ENCODE peak calls at places on chromosomes 12 and 14, in seven cellular contexts. L, D, K, U, J, C and G are unnamed samples. For H3K27me3, the result is how much of the 10 kb centered on the place peaks cover.

GRCh38 chr14:84021433-84021832 is 1508.5 kb upstream of the FLRT2 start:
- DNase-seq in U (no peak), J (no peak), K (no peak), D (no peak), C (no peak), L (no peak), G (no peak)

GRCh38 chr12:114269153-114269552 is 136.8 kb downstream of the TBX5 start:
- DNase-seq in D (no peak), U (no peak), C (no peak), L (no peak), K (no peak), J (no peak), G (no peak)

GRCh38 chr12:75585309-75585708 is 73.9 kb upstream of the KRR1 start:
- DNase-seq in K (peak), D (no peak), J (no peak), U (no peak), L (no peak), C (no peak), G (peak)

GRCh38 chr14:21071225-21072041 is 1.3 kb downstream of the ARHGEF40 start:
- DNase-seq in U (peak), L (peak), J (peak), D (peak), C (peak), K (no peak), G (peak)

GRCh38 chr12:130973906-130974305 is 20.2 kb downstream of the ADGRD1 start:
- DNase-seq in C (no peak), J (no peak), L (no peak), U (no peak), K (no peak), D (no peak), G (no peak)

GRCh38 chr12:130504110-130504835 is 166.6 kb downstream of the PIWIL1 start:
- DNase-seq in K (no peak), C (no peak), L (no peak), J (no peak), U (no peak), D (no peak), G (peak)

GRCh38 chr14:95993768-95994592 is 45.2 kb upstream of the C14orf132 start:
- DNase-seq in D (peak), U (no peak), C (no peak), L (peak), K (peak), J (no peak), G (no peak)

GRCh38 chr14:101716956-101717662 is 44.4 kb upstream of the PPP2R5C start:
- DNase-seq in L (no peak), C (no peak), D (no peak), U (peak), J (no peak), K (no peak), G (no peak)

GRCh38 chr14:59055439-59056045 is 132.9 kb upstream of the DAAM1 start:
- DNase-seq in D (peak), C (no peak), K (peak), J (no peak), U (no peak), L (no peak), G (no peak)

GRCh38 chr14:85852900-85853299 is 323.0 kb downstream of the FLRT2 start:
- DNase-seq in C (no peak), J (no peak), K (no peak), D (no peak), L (no peak), U (no peak), G (no peak)

GRCh38 chr14:50320279-50320678 is 8.2 kb downstream of the DMAC2L start:
- DNase-seq in D (no peak), J (no peak), U (no peak), K (no peak), L (no peak), C (no peak), G (peak)

GRCh38 chr14:89365071-89365801 is 51.8 kb downstream of the FOXN3 start:
- DNase-seq in U (peak), K (no peak), C (no peak), D (peak), J (no peak), L (peak), G (no peak)

GRCh38 chr14:65287264-65288131 is 125.0 kb upstream of the FUT8 start:
- DNase-seq in U (peak), D (no peak), C (no peak), L (peak), J (no peak), K (no peak), G (no peak)

GRCh38 chr14:36508418-36509051 is 11.5 kb downstream of the NKX2-1 start:
- DNase-seq in D (no peak), C (no peak), K (no peak), L (no peak), J (no peak), U (no peak), G (no peak)

GRCh38 chr14:36507847-36508417 is 12.1 kb downstream of the NKX2-1 start:
- DNase-seq in D (no peak), J (no peak), C (no peak), U (no peak), K (no peak), L (no peak), G (no peak)

GRCh38 chr14:36505892-36506731 is 13.9 kb downstream of the NKX2-1 start:
- DNase-seq in L (no peak), K (no peak), J (no peak), D (no peak), U (no peak), C (no peak), G (no peak)

GRCh38 chr14:36505193-36505815 is 14.7 kb downstream of the NKX2-1 start:
- DNase-seq in D (no peak), C (no peak), L (no peak), J (no peak), K (no peak), U (no peak), G (no peak)

GRCh38 chr14:36506732-36507614 is 13.1 kb downstream of the NKX2-1 start:
- DNase-seq in J (no peak), K (no peak), U (no peak), D (no peak), L (no peak), C (no peak), G (no peak)
- H3K27me3 ChIP-seq in J (half or more), K (under half), U (under half), D (half or more), L (under half), C (half or more), G (half or more)

DNA sequence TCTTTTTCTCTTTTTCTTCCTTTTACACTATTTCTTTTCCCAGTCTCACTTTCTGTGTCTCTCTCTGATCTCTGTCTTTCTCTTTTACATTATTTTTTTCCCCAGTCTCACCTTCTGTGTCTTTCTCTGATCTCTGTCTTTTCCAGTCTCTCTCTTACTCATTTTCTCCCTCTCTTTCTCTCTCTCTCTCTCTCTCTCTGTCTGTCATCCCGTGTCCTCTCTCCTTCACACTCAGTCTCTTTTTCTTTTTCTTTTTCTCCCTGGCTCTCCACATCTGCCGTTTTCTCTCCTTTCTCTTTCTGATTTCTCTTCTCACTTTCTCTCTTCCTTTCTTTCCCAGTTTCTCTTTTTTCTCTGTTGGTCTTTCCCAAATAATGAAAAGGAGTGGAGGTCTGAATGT is 22.3 kb downstream of the DHRS4L2 start:
- DNase-seq in C (no peak), J (no peak), K (no peak), D (no peak), U (no peak), L (no peak), G (no peak)
- H3K4me3 ChIP-seq in C (no peak), J (no peak), K (no peak), D (no peak), U (no peak), L (no peak), G (no peak)

DNA sequence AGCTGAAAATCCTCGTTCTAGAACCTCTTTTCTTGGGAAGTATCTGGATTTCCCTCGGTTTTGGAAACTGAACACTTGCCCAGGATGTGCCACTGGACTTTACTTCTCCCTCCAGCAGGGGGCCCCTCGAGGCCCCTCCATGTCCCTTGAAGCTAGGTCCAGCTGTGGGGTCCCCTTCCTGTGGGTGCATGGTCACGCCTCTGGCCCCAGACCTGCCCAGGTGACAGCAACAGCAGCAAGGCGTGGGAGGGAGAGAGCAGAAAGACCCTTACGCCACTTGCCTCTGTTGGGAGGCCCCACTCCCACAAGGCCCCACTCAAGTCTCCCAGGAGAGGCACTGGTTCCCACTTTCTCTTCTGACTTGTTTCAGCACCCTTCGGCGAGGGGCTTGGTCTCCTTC is 3.1 kb downstream of the SLC25A29 start:
- DNase-seq in K (no peak), C (no peak), D (no peak), L (no peak), U (no peak), J (no peak), G (no peak)
- H3K27ac ChIP-seq in K (no peak), C (no peak), D (no peak), L (no peak), U (no peak), J (no peak), G (no peak)

GRCh38 chr12:108964391-108965166 is 56.3 kb downstream of the SVOP start:
- DNase-seq in J (no peak), D (no peak), K (no peak), C (no peak), U (no peak), L (no peak), G (no peak)

GRCh38 chr12:108962256-108962655 is 58.6 kb downstream of the SVOP start:
- DNase-seq in J (no peak), K (no peak), C (no peak), L (no peak), D (no peak), U (no peak), G (no peak)

GRCh38 chr12:108955225-108955835 is 65.5 kb downstream of the SVOP start:
- DNase-seq in J (peak), L (no peak), C (peak), U (no peak), D (peak), K (no peak), G (peak)

DNA sequence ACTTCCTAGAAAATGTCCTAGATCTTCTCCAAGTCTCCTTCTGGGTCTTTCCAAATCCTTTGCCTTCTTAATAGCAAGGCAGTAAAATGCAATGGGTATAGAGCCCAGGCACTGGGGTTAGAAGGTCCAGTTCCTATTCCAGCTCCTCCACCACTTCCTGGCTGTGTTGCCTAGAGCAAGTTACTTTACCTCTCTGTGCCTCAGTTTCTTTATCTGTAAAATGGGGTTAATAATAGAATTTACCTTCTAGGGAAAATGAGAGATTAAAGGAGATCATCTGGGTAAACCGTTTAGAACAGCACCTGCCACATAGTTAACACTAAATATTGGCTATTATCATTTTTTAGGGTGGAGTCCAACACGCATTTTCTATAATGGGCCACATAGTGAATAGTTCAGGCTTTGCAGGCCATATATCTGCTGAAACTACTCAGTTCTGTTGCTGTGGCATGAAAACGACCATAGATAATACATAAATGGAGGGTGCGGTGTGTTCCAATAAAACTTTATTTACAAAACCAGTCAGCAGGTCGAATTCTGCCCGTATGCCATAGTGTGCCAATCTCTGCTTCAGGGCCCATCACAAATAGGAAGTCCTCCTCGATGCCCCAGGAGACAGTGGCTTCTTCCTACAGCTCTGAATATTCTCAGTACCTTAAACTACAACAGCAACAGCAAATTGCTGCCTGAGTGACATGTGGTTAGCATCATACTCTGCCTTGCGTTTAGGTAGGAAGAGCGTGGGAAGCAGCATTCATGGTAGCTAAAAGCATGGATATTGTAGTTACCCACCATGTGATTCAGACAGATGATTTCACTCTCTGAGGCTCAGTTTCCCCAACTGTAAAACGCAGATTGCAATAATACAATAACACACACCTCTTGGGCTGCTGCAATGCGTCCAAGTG is 60.9 kb downstream of the SVOP start:
- DNase-seq in D (no peak), C (no peak), L (no peak), U (no peak), J (no peak), K (no peak), G (no peak)
- H3K27me3 ChIP-seq in D (under half), C (under half), L (under half), U (under half), J (under half), K (under half), G (under half)

GRCh38 chr14:103820908-103821307 is 26.5 kb downstream of the PPP1R13B start:
- DNase-seq in D (no peak), U (no peak), C (no peak), J (no peak), K (no peak), L (no peak), G (no peak)

GRCh38 chr14:103818422-103818821 is 29.0 kb downstream of the PPP1R13B start:
- DNase-seq in C (no peak), D (no peak), K (no peak), L (no peak), J (no peak), U (no peak), G (no peak)

GRCh38 chr14:103820382-103820781 is 27.0 kb downstream of the PPP1R13B start:
- DNase-seq in K (no peak), J (no peak), U (no peak), L (no peak), C (no peak), D (no peak), G (no peak)

GRCh38 chr14:103818870-103819269 is 28.5 kb downstream of the PPP1R13B start:
- DNase-seq in K (no peak), D (no peak), U (no peak), J (no peak), L (no peak), C (no peak), G (no peak)

GRCh38 chr14:103819503-103820307 is 27.7 kb downstream of the PPP1R13B start:
- DNase-seq in D (peak), C (peak), L (no peak), U (no peak), K (no peak), J (no peak), G (no peak)
- H3K4me3 ChIP-seq in D (peak), C (no peak), L (no peak), U (no peak), K (no peak), J (peak), G (no peak)

GRCh38 chr12:24840046-24840800 is 108.7 kb downstream of the BCAT1 start:
- DNase-seq in J (no peak), C (no peak), K (no peak), D (no peak), U (no peak), L (no peak), G (no peak)

GRCh38 chr12:24835377-24835776 is 113.5 kb downstream of the BCAT1 start:
- DNase-seq in D (no peak), U (no peak), L (no peak), K (no peak), J (no peak), C (no peak), G (no peak)

GRCh38 chr12:24833513-24833912 is 115.4 kb downstream of the BCAT1 start:
- DNase-seq in L (no peak), D (no peak), K (no peak), J (no peak), C (no peak), U (no peak), G (no peak)

GRCh38 chr12:24838531-24838950 is 110.4 kb downstream of the BCAT1 start:
- DNase-seq in U (no peak), C (peak), J (no peak), D (peak), L (no peak), K (no peak), G (no peak)

DNA sequence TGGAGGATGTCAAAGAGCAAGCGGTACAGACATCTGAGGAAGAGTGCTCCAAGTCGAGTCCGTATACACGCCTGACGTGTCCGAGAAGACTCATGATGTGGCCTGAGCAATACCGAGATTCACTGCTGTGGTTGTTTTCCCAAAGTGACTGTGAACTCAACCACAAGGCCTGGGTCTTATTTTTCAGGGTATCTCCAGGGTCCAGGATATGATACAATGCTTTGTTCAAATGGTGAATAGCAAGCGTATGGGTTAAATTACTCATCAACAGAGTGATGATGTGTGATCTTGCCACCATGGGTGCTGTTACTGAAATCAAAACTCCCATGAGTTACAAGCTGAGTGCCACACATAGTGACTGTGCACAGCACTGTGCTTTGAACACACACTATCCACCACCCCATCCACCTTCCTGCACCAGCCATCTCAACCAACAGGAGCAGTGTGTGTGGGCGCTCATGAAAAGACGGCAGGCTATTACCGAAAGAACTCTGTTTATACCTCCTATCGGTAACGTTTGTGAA is 109.6 kb downstream of the BCAT1 start:
- DNase-seq in D (no peak), J (no peak), U (no peak), K (no peak), C (no peak), L (no peak), G (peak)
- H3K27ac ChIP-seq in D (no peak), J (no peak), U (no peak), K (no peak), C (no peak), L (no peak), G (peak)

DNA sequence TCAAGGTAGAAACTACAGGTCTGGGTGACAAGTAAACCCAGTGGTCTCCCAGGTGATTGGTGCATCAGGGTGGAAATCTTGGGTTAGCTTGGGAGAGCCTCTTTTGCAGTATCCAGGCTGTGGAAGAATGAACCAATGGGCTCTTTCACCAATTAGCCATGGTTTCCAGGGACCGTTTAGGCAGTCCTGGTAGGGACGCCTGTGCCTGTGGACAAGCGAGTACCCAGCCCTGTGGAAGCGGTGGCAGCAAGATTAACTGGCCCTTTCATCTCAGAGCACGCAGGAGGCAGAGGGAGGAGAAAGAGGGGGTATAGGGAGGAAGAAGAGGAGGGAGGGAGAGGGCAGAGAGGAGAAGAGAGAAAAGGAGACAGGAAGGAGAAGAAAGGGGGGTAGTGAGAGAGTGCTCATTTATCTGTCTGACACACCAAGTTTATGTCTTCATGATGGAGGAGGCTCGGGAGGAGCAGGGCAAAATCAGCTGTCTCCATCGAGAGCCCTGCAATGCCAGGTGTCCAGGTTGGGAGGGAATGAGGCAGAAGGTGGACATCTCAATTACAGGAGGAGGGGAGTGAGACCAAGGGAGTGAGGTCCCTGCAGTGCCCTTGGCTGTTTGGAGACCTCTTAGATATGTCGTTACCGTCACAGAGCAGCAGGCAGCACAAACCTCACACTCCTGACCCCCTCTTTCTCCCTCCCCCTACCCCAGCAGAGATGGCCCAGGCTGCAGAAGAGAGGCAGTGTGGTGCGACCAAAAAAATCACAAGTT is 4.6 kb upstream of the ZDHHC22 start:
- DNase-seq in U (no peak), D (no peak), C (no peak), J (no peak), L (no peak), K (no peak), G (no peak)
- H3K27me3 ChIP-seq in U (under half), D (half or more), C (under half), J (under half), L (under half), K (under half), G (under half)